ENCODE peak calls at places on chromosomes 13 and 19, in ten cellular contexts. One of them, this sample, is unnamed.

GRCh38 chr19:39390460-39390758 is 497 bp downstream of the PAF1 start:
- DNase-seq in AG04450: no peak
- DNase-seq in brain microvascular endothelial cell: no peak
- DNase-seq in psoas muscle: no peak
- DNase-seq in cardiac fibroblast: no peak
- DNase-seq in lung: peak
- DNase-seq in stomach: peak
- DNase-seq in glutamatergic neuron: no peak
- DNase-seq in endothelial cell: no peak
- DNase-seq in body of pancreas: peak
- DNase-seq in this sample: no peak

GRCh38 chr19:45250216-45250831 is 747 bp upstream of the MARK4 start:
- DNase-seq in AG04450: no peak
- DNase-seq in brain microvascular endothelial cell: no peak
- DNase-seq in psoas muscle: no peak
- DNase-seq in cardiac fibroblast: no peak
- DNase-seq in lung: no peak
- DNase-seq in stomach: no peak
- DNase-seq in glutamatergic neuron: no peak
- DNase-seq in endothelial cell: no peak
- DNase-seq in body of pancreas: no peak
- DNase-seq in this sample: no peak

GRCh38 chr13:113318956-113319355 is 21.9 kb downstream of the LAMP1 start:
- DNase-seq in AG04450: no peak
- DNase-seq in brain microvascular endothelial cell: no peak
- DNase-seq in psoas muscle: peak
- DNase-seq in cardiac fibroblast: no peak
- DNase-seq in lung: no peak
- DNase-seq in stomach: no peak
- DNase-seq in glutamatergic neuron: no peak
- DNase-seq in endothelial cell: no peak
- DNase-seq in body of pancreas: no peak
- DNase-seq in this sample: no peak

GRCh38 chr19:33168528-33168927 is 25.6 kb upstream of the LRP3 start:
- DNase-seq in AG04450: no peak
- DNase-seq in brain microvascular endothelial cell: no peak
- DNase-seq in psoas muscle: no peak
- DNase-seq in cardiac fibroblast: no peak
- DNase-seq in lung: no peak
- DNase-seq in stomach: no peak
- DNase-seq in glutamatergic neuron: no peak
- DNase-seq in endothelial cell: no peak
- DNase-seq in body of pancreas: no peak
- DNase-seq in this sample: no peak

GRCh38 chr19:5141926-5142724 is 173.2 kb downstream of the KDM4B start:
- DNase-seq in AG04450: no peak
- DNase-seq in brain microvascular endothelial cell: no peak
- DNase-seq in psoas muscle: peak
- DNase-seq in cardiac fibroblast: no peak
- DNase-seq in lung: no peak
- DNase-seq in stomach: no peak
- DNase-seq in glutamatergic neuron: peak
- DNase-seq in endothelial cell: no peak
- DNase-seq in body of pancreas: no peak
- DNase-seq in this sample: no peak

GRCh38 chr19:11096210-11096841 is 7.1 kb downstream of the LDLR start:
- DNase-seq in AG04450: no peak
- DNase-seq in brain microvascular endothelial cell: peak
- DNase-seq in psoas muscle: peak
- DNase-seq in cardiac fibroblast: peak
- DNase-seq in lung: no peak
- DNase-seq in stomach: no peak
- DNase-seq in glutamatergic neuron: no peak
- DNase-seq in endothelial cell: no peak
- DNase-seq in body of pancreas: no peak
- DNase-seq in this sample: peak

GRCh38 chr13:51900471-51900870 is 38.7 kb downstream of the CCDC70 start:
- DNase-seq in AG04450: no peak
- DNase-seq in brain microvascular endothelial cell: no peak
- DNase-seq in psoas muscle: no peak
- DNase-seq in cardiac fibroblast: no peak
- DNase-seq in lung: no peak
- DNase-seq in stomach: no peak
- DNase-seq in glutamatergic neuron: no peak
- DNase-seq in endothelial cell: no peak
- DNase-seq in body of pancreas: no peak
- DNase-seq in this sample: no peak

GRCh38 chr19:33394006-33394722 is 20.7 kb downstream of the CEBPG start:
- DNase-seq in AG04450: no peak
- DNase-seq in brain microvascular endothelial cell: peak
- DNase-seq in psoas muscle: peak
- DNase-seq in cardiac fibroblast: peak
- DNase-seq in lung: peak
- DNase-seq in stomach: no peak
- DNase-seq in glutamatergic neuron: no peak
- DNase-seq in endothelial cell: no peak
- DNase-seq in body of pancreas: no peak
- DNase-seq in this sample: no peak

GRCh38 chr13:52010890-52011689 is at the start of gene ATP7B:
- DNase-seq in AG04450: no peak
- DNase-seq in brain microvascular endothelial cell: no peak
- DNase-seq in psoas muscle: peak
- DNase-seq in cardiac fibroblast: no peak
- DNase-seq in lung: no peak
- DNase-seq in stomach: no peak
- DNase-seq in glutamatergic neuron: peak
- DNase-seq in endothelial cell: peak
- DNase-seq in body of pancreas: no peak
- DNase-seq in this sample: no peak

GRCh38 chr13:111893071-111893606 is 173.8 kb upstream of the SOX1 start:
- DNase-seq in AG04450: no peak
- DNase-seq in brain microvascular endothelial cell: peak
- DNase-seq in psoas muscle: no peak
- DNase-seq in cardiac fibroblast: no peak
- DNase-seq in lung: no peak
- DNase-seq in stomach: no peak
- DNase-seq in glutamatergic neuron: no peak
- DNase-seq in endothelial cell: peak
- DNase-seq in body of pancreas: no peak
- DNase-seq in this sample: peak

GRCh38 chr13:84609716-84610115 is 727.4 kb upstream of the SLITRK1 start:
- DNase-seq in AG04450: peak
- DNase-seq in brain microvascular endothelial cell: peak
- DNase-seq in psoas muscle: no peak
- DNase-seq in cardiac fibroblast: no peak
- DNase-seq in lung: no peak
- DNase-seq in stomach: no peak
- DNase-seq in glutamatergic neuron: no peak
- DNase-seq in endothelial cell: no peak
- DNase-seq in body of pancreas: no peak
- DNase-seq in this sample: no peak

DNA sequence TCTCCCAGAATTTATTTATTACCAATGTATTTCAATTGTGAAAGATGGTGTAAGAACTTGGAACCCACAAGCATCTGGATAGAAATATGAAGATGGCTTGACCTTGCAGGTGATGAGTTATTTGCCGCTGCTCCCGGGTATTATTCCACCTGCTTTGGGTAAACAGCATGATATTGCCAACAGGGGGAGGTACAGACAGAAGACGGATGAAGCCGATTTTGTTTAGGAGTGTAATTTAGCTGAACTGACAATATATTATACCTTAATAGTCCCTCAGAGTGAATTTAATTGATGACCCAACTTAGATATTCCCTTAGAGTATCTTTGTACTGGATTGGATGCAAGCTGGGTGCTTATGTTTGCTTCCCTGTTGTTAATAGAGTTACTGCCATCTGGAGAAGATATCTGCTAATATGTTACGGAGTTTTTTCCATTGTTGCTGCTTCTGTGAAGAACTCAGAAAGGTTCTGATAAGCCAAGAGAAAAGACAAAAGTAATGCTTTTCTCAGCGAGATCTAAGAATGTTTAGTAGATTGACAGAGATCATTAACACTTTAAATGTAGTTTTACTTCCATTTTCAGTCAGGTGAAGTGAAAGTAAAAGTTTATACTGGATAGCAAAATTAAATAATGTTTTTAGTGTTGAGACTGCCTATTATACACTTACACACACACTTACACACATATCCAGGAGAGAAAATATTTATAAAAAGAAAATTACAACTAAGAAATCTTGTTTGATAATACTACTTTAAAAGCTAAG is 2220.8 kb upstream of the PCDH20 start:
- DNase-seq in AG04450: no peak
- DNase-seq in brain microvascular endothelial cell: no peak
- DNase-seq in psoas muscle: no peak
- DNase-seq in cardiac fibroblast: peak
- DNase-seq in lung: no peak
- DNase-seq in stomach: no peak
- DNase-seq in glutamatergic neuron: no peak
- DNase-seq in endothelial cell: peak
- DNase-seq in body of pancreas: no peak
- DNase-seq in this sample: no peak
- TF ChIP-seq CTCF in AG04450: peak
- TF ChIP-seq CTCF in brain microvascular endothelial cell: peak
- TF ChIP-seq CTCF in psoas muscle: no peak
- TF ChIP-seq CTCF in cardiac fibroblast: peak
- TF ChIP-seq CTCF in lung: no peak
- TF ChIP-seq CTCF in stomach: peak
- TF ChIP-seq CTCF in glutamatergic neuron: peak
- TF ChIP-seq CTCF in endothelial cell: peak
- TF ChIP-seq CTCF in body of pancreas: no peak
- TF ChIP-seq CTCF in this sample: peak

GRCh38 chr19:19835560-19836038 is 14.0 kb upstream of the ZNF506 start:
- DNase-seq in AG04450: no peak
- DNase-seq in brain microvascular endothelial cell: no peak
- DNase-seq in psoas muscle: no peak
- DNase-seq in cardiac fibroblast: no peak
- DNase-seq in lung: no peak
- DNase-seq in stomach: no peak
- DNase-seq in glutamatergic neuron: no peak
- DNase-seq in endothelial cell: no peak
- DNase-seq in body of pancreas: no peak
- DNase-seq in this sample: no peak
- TF ChIP-seq CTCF in AG04450: no peak
- TF ChIP-seq CTCF in brain microvascular endothelial cell: no peak
- TF ChIP-seq CTCF in psoas muscle: no peak
- TF ChIP-seq CTCF in cardiac fibroblast: no peak
- TF ChIP-seq CTCF in lung: no peak
- TF ChIP-seq CTCF in stomach: no peak
- TF ChIP-seq CTCF in glutamatergic neuron: no peak
- TF ChIP-seq CTCF in endothelial cell: no peak
- TF ChIP-seq CTCF in body of pancreas: no peak
- TF ChIP-seq CTCF in this sample: no peak

GRCh38 chr13:106038752-106039151 is 496.7 kb downstream of the EFNB2 start:
- DNase-seq in AG04450: peak
- DNase-seq in brain microvascular endothelial cell: peak
- DNase-seq in psoas muscle: no peak
- DNase-seq in cardiac fibroblast: peak
- DNase-seq in lung: no peak
- DNase-seq in stomach: no peak
- DNase-seq in glutamatergic neuron: no peak
- DNase-seq in endothelial cell: no peak
- DNase-seq in body of pancreas: no peak
- DNase-seq in this sample: no peak

GRCh38 chr13:106033634-106034033 is 501.8 kb downstream of the EFNB2 start:
- DNase-seq in AG04450: peak
- DNase-seq in brain microvascular endothelial cell: peak
- DNase-seq in psoas muscle: no peak
- DNase-seq in cardiac fibroblast: peak
- DNase-seq in lung: no peak
- DNase-seq in stomach: no peak
- DNase-seq in glutamatergic neuron: no peak
- DNase-seq in endothelial cell: no peak
- DNase-seq in body of pancreas: no peak
- DNase-seq in this sample: no peak

GRCh38 chr13:106034201-106034600 is 501.3 kb downstream of the EFNB2 start:
- DNase-seq in AG04450: no peak
- DNase-seq in brain microvascular endothelial cell: no peak
- DNase-seq in psoas muscle: no peak
- DNase-seq in cardiac fibroblast: peak
- DNase-seq in lung: no peak
- DNase-seq in stomach: no peak
- DNase-seq in glutamatergic neuron: no peak
- DNase-seq in endothelial cell: no peak
- DNase-seq in body of pancreas: no peak
- DNase-seq in this sample: no peak

GRCh38 chr13:106041445-106041844 is 494.0 kb downstream of the EFNB2 start:
- DNase-seq in AG04450: no peak
- DNase-seq in brain microvascular endothelial cell: no peak
- DNase-seq in psoas muscle: no peak
- DNase-seq in cardiac fibroblast: no peak
- DNase-seq in lung: no peak
- DNase-seq in stomach: no peak
- DNase-seq in glutamatergic neuron: no peak
- DNase-seq in endothelial cell: no peak
- DNase-seq in body of pancreas: no peak
- DNase-seq in this sample: no peak

DNA sequence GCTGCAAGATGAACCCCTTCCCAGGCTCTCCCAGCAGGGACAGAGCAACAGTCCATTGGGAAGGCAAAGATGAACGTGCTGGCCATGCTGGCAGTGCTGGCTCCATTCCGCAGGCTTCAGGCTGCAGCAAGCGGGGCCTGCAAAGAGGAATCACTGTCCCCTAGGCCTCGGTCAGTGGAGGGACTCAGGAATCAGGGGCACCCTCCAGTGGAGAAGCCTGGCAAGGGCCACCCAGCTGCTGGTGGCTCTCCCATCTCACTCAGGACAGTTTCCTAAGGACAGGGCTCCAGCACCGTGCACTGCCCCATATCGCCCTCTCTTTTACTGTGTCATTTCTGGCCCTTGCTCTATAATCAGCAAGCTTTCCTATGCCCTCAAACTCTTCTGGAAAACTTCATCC is 498.6 kb downstream of the EFNB2 start:
- DNase-seq in AG04450: no peak
- DNase-seq in brain microvascular endothelial cell: no peak
- DNase-seq in psoas muscle: no peak
- DNase-seq in cardiac fibroblast: no peak
- DNase-seq in lung: no peak
- DNase-seq in stomach: no peak
- DNase-seq in glutamatergic neuron: no peak
- DNase-seq in endothelial cell: no peak
- DNase-seq in body of pancreas: peak
- DNase-seq in this sample: no peak
- TF ChIP-seq CTCF in AG04450: no peak
- TF ChIP-seq CTCF in brain microvascular endothelial cell: no peak
- TF ChIP-seq CTCF in psoas muscle: no peak
- TF ChIP-seq CTCF in cardiac fibroblast: no peak
- TF ChIP-seq CTCF in lung: no peak
- TF ChIP-seq CTCF in stomach: no peak
- TF ChIP-seq CTCF in glutamatergic neuron: no peak
- TF ChIP-seq CTCF in endothelial cell: no peak
- TF ChIP-seq CTCF in body of pancreas: no peak
- TF ChIP-seq CTCF in this sample: no peak

GRCh38 chr19:16518483-16519229 is 22.5 kb downstream of the C19orf44 start:
- DNase-seq in AG04450: no peak
- DNase-seq in brain microvascular endothelial cell: no peak
- DNase-seq in psoas muscle: no peak
- DNase-seq in cardiac fibroblast: no peak
- DNase-seq in lung: no peak
- DNase-seq in stomach: no peak
- DNase-seq in glutamatergic neuron: no peak
- DNase-seq in endothelial cell: no peak
- DNase-seq in body of pancreas: no peak
- DNase-seq in this sample: no peak
- TF ChIP-seq CTCF in AG04450: no peak
- TF ChIP-seq CTCF in brain microvascular endothelial cell: peak
- TF ChIP-seq CTCF in psoas muscle: no peak
- TF ChIP-seq CTCF in cardiac fibroblast: no peak
- TF ChIP-seq CTCF in lung: no peak
- TF ChIP-seq CTCF in stomach: no peak
- TF ChIP-seq CTCF in glutamatergic neuron: no peak
- TF ChIP-seq CTCF in endothelial cell: peak
- TF ChIP-seq CTCF in body of pancreas: no peak
- TF ChIP-seq CTCF in this sample: no peak

This sample was measured in osteocyte.